ENCODE peak calls at places on chromosomes 7 and 10, in five cellular contexts. R is upper lobe of right lung, U is fibroblast of pulmonary artery, I is left lung, P is cardiac fibroblast. W is an unnamed sample.

GRCh38 chr7:78020874-78021249 is 222.3 kb downstream of the PHTF2 start:
- DNase-seq in U (no peak), R (no peak), P (no peak), I (no peak), W (no peak)

GRCh38 chr7:27808626-27809025 is 68.7 kb downstream of the TAX1BP1 start:
- DNase-seq in I (no peak), P (peak), R (no peak), U (peak), W (no peak)

GRCh38 chr10:10589540-10589939 is 428.1 kb upstream of the CELF2 start:
- DNase-seq in R (no peak), I (no peak), P (peak), U (peak), W (peak)

GRCh38 chr7:149495785-149496641 is 1.6 kb downstream of the ZNF746 start:
- DNase-seq in P (peak), R (no peak), I (peak), U (peak), W (no peak)

GRCh38 chr7:3027005-3027404 is 16.7 kb downstream of the CARD11 start:
- DNase-seq in U (no peak), R (peak), I (no peak), P (no peak), W (no peak)

GRCh38 chr7:18693401-18693800 is 197.9 kb downstream of the HDAC9 start:
- DNase-seq in R (no peak), P (peak), U (peak), I (no peak), W (no peak)

GRCh38 chr7:18623389-18623788 is 127.8 kb downstream of the HDAC9 start:
- DNase-seq in I (no peak), P (no peak), U (no peak), R (no peak), W (no peak)

GRCh38 chr10:61283489-61284221 is 169.5 kb downstream of the TMEM26 start:
- DNase-seq in R (no peak), I (no peak), U (peak), P (peak), W (no peak)

GRCh38 chr7:151133266-151133985 is 34.1 kb downstream of the GBX1 start:
- DNase-seq in P (no peak), U (no peak), I (no peak), R (peak), W (no peak)

GRCh38 chr7:82244947-82245346 is 198.6 kb downstream of the CACNA2D1 start:
- DNase-seq in P (no peak), U (no peak), R (no peak), I (no peak), W (no peak)

GRCh38 chr7:102974366-102975236 is 61.8 kb downstream of the LRRC17 start:
- DNase-seq in I (no peak), U (no peak), P (peak), R (no peak), W (no peak)

GRCh38 chr7:93890464-93891068 is at the start of gene TFPI2:
- DNase-seq in P (peak), I (no peak), U (peak), R (peak), W (peak)

GRCh38 chr10:132467464-132468149 is 70.0 kb upstream of the INPP5A start:
- DNase-seq in R (no peak), U (no peak), I (peak), P (no peak), W (no peak)

GRCh38 chr10:504806-505205 is 184.7 kb downstream of the DIP2C start:
- DNase-seq in P (no peak), I (no peak), U (no peak), R (peak), W (no peak)

GRCh38 chr7:925601-926000 is 28.9 kb downstream of the ADAP1 start:
- DNase-seq in I (peak), R (peak), P (no peak), U (no peak), W (no peak)

GRCh38 chr10:27561362-27561761 is 57.3 kb downstream of the RAB18 start:
- DNase-seq in R (no peak), P (no peak), I (no peak), U (no peak), W (no peak)

GRCh38 chr7:88233828-88234227 is 14.0 kb upstream of the SRI start:
- DNase-seq in P (no peak), I (no peak), R (no peak), U (peak), W (no peak)

GRCh38 chr10:43393606-43394360 is 15.2 kb downstream of the HNRNPF start:
- DNase-seq in U (no peak), R (no peak), P (no peak), I (peak), W (no peak)

GRCh38 chr10:43396061-43396927 is 12.7 kb downstream of the HNRNPF start:
- DNase-seq in R (peak), U (peak), I (peak), P (peak), W (peak)

GRCh38 chr10:43392757-43393156 is 16.2 kb downstream of the HNRNPF start:
- DNase-seq in P (no peak), R (no peak), U (no peak), I (peak), W (no peak)

GRCh38 chr10:43395571-43396060 is 13.4 kb downstream of the HNRNPF start:
- DNase-seq in P (peak), U (peak), I (peak), R (no peak), W (no peak)

DNA sequence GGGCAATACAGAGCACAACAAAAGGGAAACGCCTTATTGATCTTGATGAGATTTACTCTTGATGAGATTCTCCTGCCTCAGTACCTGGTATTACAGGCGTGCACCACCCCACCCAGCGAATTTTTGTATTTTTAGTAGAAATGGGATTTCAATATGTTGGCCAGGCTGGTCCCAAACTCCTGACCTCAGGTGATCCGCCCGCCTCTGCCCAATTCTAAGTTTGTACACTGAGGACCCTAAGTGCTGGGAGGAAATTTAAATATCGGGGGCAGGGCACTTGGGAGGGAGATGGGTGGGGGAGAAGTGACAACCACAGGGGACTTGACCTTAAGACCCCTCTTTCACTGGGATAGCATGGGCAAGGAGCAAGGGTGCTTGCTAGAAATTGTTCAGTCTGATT is 14.1 kb downstream of the HNRNPF start:
- DNase-seq in U (no peak), P (no peak), I (peak), R (no peak), W (no peak)
- TF ChIP-seq CTCF in U (no peak), P (no peak), I (no peak), R (no peak), W (no peak)

GRCh38 chr10:80856186-80856585 is 318.5 kb downstream of the SH2D4B start:
- DNase-seq in I (no peak), U (no peak), R (no peak), P (no peak), W (no peak)

GRCh38 chr10:80860719-80861118 is 323.0 kb downstream of the SH2D4B start:
- DNase-seq in R (no peak), P (no peak), U (no peak), I (no peak), W (no peak)

GRCh38 chr10:80855348-80855971 is 317.8 kb downstream of the SH2D4B start:
- DNase-seq in U (no peak), P (no peak), R (peak), I (no peak), W (peak)
- TF ChIP-seq CTCF in U (no peak), P (no peak), R (peak), I (no peak), W (peak)

GRCh38 chr10:122147731-122148130 is 123.4 kb upstream of the BTBD16 start:
- DNase-seq in U (peak), R (no peak), P (no peak), I (no peak), W (no peak)
- TF ChIP-seq CTCF in U (no peak), R (no peak), P (no peak), I (no peak), W (no peak)

DNA sequence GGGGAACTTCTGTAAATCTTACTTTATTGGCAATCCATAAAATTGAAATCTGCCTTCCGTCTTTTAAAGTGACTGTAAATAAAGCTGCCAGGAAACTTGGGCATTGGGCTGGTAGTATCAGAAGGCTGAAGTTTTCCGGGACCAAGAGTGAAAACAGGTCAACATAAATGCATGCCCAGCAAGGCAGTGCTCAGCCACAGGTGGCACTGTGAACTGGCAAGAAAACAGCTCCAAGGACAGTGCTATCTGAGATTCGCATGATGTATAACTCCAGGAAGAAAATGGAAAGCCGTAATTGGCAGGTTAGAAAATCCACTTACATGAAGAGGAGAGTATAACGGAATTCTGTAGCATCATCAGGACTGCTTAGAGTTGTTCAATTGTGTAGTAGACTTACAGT is 1.9 kb upstream of the INSYN2A start:
- DNase-seq in P (no peak), R (no peak), U (no peak), I (no peak), W (no peak)
- TF ChIP-seq CTCF in P (no peak), R (no peak), U (peak), I (no peak), W (no peak)

DNA sequence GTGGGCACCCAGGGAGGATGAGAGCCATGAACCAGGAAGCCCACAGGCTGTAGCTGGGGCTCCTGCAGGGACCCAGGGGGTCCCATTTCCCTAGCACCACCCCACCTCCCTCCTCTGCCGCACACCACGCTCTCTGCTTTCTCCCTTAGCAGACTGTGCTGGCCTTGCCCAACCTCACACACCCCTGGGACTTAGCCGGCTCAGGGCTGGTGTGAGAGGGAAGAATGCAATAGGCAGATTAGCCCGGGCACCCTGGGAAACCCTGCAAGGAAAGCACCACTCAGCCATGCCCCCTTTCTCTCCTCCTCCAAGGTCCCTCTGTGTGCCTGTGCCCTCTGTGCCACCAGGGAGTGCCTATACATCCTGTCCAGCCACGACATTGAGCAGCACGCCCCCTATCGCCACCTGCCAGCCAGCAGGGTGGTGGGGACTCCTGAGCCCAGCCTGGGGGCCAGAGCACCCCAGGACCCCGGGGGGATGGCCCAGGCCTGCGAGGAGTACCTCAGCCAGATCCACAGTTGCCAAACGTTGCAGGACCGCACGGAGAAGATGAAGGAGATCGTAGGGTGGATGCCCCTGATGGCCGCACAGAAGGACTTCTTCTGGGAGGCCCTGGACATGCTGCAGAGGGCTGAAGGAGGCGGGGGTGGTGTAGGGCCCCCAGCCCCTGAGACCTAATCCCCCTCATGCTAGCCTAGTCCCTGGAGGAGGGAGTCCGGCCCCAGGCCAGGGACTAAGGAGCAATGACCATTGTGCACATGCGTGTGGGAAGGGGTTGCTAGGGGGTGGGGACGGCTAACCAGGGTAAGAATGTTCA is 1.7 kb upstream of the PCOLCE start:
- DNase-seq in R (no peak), U (no peak), P (peak), I (no peak), W (no peak)
- TF ChIP-seq CTCF in R (no peak), U (no peak), P (peak), I (no peak), W (no peak)

GRCh38 chr7:131489881-131490280 is 66.5 kb downstream of the PODXL start:
- DNase-seq in U (no peak), P (no peak), I (no peak), R (no peak), W (no peak)

GRCh38 chr7:131489196-131489595 is 67.2 kb downstream of the PODXL start:
- DNase-seq in P (no peak), I (no peak), R (no peak), U (no peak), W (no peak)

GRCh38 chr7:131486346-131486745 is 70.1 kb downstream of the PODXL start:
- DNase-seq in I (no peak), P (no peak), U (no peak), R (no peak), W (no peak)

GRCh38 chr7:131487217-131487616 is 69.2 kb downstream of the PODXL start:
- DNase-seq in U (no peak), I (no peak), R (no peak), P (no peak), W (no peak)

DNA sequence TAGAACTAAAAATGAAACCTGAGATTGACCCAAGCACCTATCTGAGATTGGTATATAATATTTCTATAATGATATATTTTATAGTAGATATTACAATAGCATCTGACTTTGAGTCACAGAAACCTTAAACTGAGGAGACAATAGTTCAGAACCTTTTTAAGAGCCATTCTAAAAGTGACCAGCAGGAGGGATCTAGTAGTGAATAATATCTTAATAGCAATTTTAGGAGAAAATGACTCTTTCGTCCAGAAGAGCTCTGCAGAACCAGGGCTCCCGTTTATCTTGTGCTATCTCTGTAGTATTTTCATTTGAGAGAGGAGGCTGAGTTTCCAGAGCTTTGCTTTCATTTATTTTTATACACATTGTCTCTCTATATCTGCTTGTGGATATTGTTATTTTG is 68.1 kb downstream of the PODXL start:
- DNase-seq in P (peak), R (no peak), I (no peak), U (no peak), W (no peak)
- TF ChIP-seq CTCF in P (peak), R (peak), I (no peak), U (peak), W (no peak)

DNA sequence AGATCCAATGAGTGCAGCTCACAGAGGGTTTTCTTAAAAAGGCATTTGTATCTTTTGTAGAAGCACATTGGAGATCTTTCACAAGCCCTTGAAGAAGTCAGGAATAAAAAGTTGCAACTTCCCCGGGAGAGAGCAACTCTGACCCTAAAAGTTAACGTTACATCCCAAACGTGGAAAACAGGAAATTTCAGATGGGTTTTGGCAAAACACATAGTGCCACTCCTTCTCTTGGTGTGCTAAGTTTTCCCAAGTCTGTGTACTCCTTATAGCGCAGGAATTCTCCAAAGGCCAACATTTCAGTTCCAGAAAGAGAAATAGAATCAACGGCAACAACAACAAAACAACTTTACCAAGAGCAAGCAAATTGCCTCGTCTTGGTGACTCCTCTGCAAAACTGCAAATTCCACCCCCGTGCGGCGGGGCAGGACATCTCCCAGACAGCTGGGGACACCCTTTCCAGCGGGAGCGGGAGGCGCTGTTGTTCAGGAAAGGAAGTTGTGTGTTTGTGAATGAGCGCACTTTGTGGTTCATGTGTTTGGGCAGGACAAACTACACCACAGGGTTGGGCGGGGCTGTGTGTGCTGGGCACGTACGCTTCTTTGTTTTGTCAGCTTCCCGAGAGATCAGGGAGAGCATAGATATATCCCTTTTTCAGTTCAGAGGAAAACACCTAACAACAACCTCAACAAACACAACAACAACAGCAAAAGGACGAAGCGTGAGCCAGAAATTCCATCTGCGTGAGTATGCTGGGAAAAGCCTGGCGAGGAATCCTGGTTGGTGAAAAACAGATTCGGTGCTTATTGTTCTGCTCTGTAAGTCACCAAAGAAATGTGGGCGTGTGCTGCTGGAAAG is 294.7 kb upstream of the PITRM1 start:
- DNase-seq in P (peak), I (peak), U (peak), R (peak), W (no peak)
- TF ChIP-seq CTCF in P (peak), I (peak), U (peak), R (peak), W (no peak)

DNA sequence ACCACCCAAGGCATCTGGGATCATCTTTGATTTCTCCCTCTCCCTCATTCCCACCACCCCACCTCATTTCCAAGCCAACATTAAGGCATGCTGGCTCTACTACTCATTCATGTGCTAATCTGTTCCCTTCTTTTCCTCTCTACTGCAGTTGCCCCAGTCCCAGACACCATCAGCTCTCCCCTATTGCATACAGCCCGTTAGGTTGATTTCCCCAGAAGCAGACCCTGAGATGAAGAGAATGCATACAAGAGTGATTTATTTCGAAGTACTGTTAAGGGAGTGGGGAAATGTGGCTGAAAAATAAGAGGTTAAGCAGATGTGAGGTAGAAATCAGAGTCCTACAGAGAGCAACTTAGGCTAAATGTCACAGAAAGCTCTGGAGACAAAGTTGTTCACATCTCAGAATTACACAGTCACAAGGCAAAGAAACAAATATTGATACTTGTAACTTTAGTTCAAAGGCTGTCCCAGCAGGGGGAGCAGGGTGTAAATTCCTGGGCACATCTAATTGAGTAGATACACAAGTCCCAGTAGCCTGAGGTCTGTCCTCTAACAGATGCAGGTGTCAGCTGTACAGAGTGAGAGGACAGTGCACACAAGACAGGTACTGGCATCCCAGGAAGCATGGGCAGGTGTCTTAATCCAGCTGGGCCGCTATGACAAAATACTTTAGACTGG is 20.9 kb downstream of the AKR1D1 start:
- DNase-seq in U (peak), I (no peak), P (peak), R (no peak), W (peak)
- TF ChIP-seq CTCF in U (peak), I (no peak), P (peak), R (peak), W (peak)

GRCh38 chr7:41711283-41712064 is 8.6 kb upstream of the INHBA start:
- DNase-seq in P (no peak), U (peak), I (no peak), R (no peak), W (no peak)
- TF ChIP-seq CTCF in P (peak), U (peak), I (peak), R (peak), W (peak)

W was measured in GM10248.